ENCODE peak calls at places on chromosome 11, in ten cellular contexts. B is NCI-H1092; F is activated naive CD8-positive, alpha-beta T cell treated with anti-CD3 and anti-CD28 coated beads, Interleukin-2, amount 50 U/mL, for 16 hours; T is hypothalamus; E is stimulated activated CD4-positive, alpha-beta T cell treated with anti-CD3 and anti-CD28 coated beads, Interleukin-12 subunit alpha, Interleukin-12 subunit beta, amount 100 ng/mL, for 48 hours; N is EL; Q is mucosa of gallbladder; X is stomach; G is AG09309; A is HuH-7. Z is an unnamed sample.

GRCh38 chr11:131811380-131811779 is 441.0 kb downstream of the NTM start:
- DNase-seq in A (no peak), B (no peak), X (no peak), Q (no peak), G (no peak), F (no peak), N (no peak), E (no peak), T (no peak), Z (no peak)

GRCh38 chr11:60281482-60281881 is 1.0 kb downstream of the MS4A4A start:
- DNase-seq in X (no peak), G (no peak), E (no peak), T (no peak), N (no peak), A (no peak), B (no peak), F (no peak), Q (no peak), Z (peak)

GRCh38 chr11:8345179-8345578 is 81.5 kb upstream of the LMO1 start:
- DNase-seq in B (no peak), G (no peak), A (no peak), N (no peak), Q (no peak), F (no peak), E (no peak), T (no peak), X (no peak), Z (no peak)

GRCh38 chr11:78820722-78821121 is 246.1 kb upstream of the NARS2 start:
- DNase-seq in G (no peak), Q (no peak), F (no peak), B (no peak), E (no peak), X (peak), A (no peak), T (no peak), N (no peak), Z (no peak)

GRCh38 chr11:34744511-34744910 is 123.6 kb downstream of the EHF start:
- DNase-seq in X (no peak), N (no peak), Q (no peak), E (no peak), A (no peak), T (no peak), B (no peak), G (no peak), F (no peak), Z (no peak)

GRCh38 chr11:134126197-134126822 is 57.4 kb downstream of the JAM3 start:
- DNase-seq in E (no peak), X (no peak), A (no peak), T (peak), N (peak), Q (no peak), B (no peak), G (peak), F (no peak), Z (no peak)

GRCh38 chr11:117818036-117818858 is 6.3 kb downstream of the FXYD2 start:
- DNase-seq in G (no peak), Q (peak), N (peak), E (no peak), T (no peak), B (no peak), A (no peak), F (no peak), X (no peak), Z (no peak)

GRCh38 chr11:16612801-16613400 is 125.5 kb upstream of the C11orf58 start:
- DNase-seq in X (no peak), F (no peak), G (no peak), A (no peak), Q (no peak), T (no peak), N (peak), B (no peak), E (no peak), Z (no peak)

GRCh38 chr11:65258988-65259387 is 2.8 kb upstream of the POLA2 start:
- DNase-seq in N (no peak), X (no peak), F (no peak), Q (no peak), A (no peak), E (no peak), B (no peak), T (no peak), G (no peak), Z (no peak)

GRCh38 chr11:105553015-105553414 is 56.9 kb upstream of the GRIA4 start:
- DNase-seq in T (no peak), G (no peak), N (peak), X (no peak), E (no peak), B (no peak), A (no peak), F (no peak), Q (no peak), Z (no peak)

GRCh38 chr11:120952503-120953229 is 71.2 kb upstream of the TBCEL start:
- DNase-seq in E (peak), B (peak), N (peak), A (peak), G (peak), X (peak), F (peak), T (peak), Q (peak), Z (peak)

GRCh38 chr11:131579932-131580387 is 209.5 kb downstream of the NTM start:
- DNase-seq in A (peak), X (no peak), G (peak), N (peak), T (peak), F (no peak), E (no peak), B (no peak), Q (no peak), Z (no peak)

GRCh38 chr11:14258177-14258935 is 100.6 kb downstream of the RRAS2 start:
- DNase-seq in F (no peak), E (no peak), G (no peak), B (no peak), Q (no peak), T (no peak), A (peak), X (no peak), N (peak), Z (no peak)

GRCh38 chr11:64407630-64408029 is 48.7 kb downstream of the RPS6KA4 start:
- DNase-seq in X (no peak), A (no peak), N (no peak), T (no peak), Q (no peak), G (no peak), E (no peak), B (no peak), F (no peak), Z (no peak)